ENCODE peak calls at places on chromosomes 5 and 9, in four cellular contexts. One of them, this sample, is unnamed.

GRCh38 chr5:168216989-168217388 is 74.5 kb upstream of the WWC1 start:
- DNase-seq in PC-3: no peak
- DNase-seq in GM23248: no peak
- DNase-seq in pancreas: no peak
- DNase-seq in this sample: no peak

GRCh38 chr9:137077010-137077747 is at the start of gene UAP1L1:
- DNase-seq in GM23248: peak; percentile 78
- DNase-seq in pancreas: peak; percentile 81
- DNase-seq in PC-3: peak; percentile 26
- DNase-seq in this sample: peak; percentile 90

GRCh38 chr9:120985759-120986353 is 59.3 kb upstream of the TRAF1 start:
- DNase-seq in PC-3: peak; percentile 75
- DNase-seq in pancreas: no peak
- DNase-seq in GM23248: peak; percentile 76
- DNase-seq in this sample: no peak

GRCh38 chr5:95940758-95941682 is 20.6 kb downstream of the ELL2 start:
- DNase-seq in PC-3: no peak
- DNase-seq in GM23248: no peak
- DNase-seq in pancreas: no peak
- DNase-seq in this sample: no peak

GRCh38 chr5:80192507-80193241 is 63.2 kb downstream of the SERINC5 start:
- DNase-seq in PC-3: no peak
- DNase-seq in pancreas: no peak
- DNase-seq in GM23248: peak; percentile 46
- DNase-seq in this sample: peak; percentile 15

GRCh38 chr5:39149966-39150365 is 69.4 kb downstream of the FYB1 start:
- DNase-seq in pancreas: no peak
- DNase-seq in GM23248: no peak
- DNase-seq in PC-3: no peak
- DNase-seq in this sample: no peak

GRCh38 chr9:130938652-130939404 is at the start of gene FIBCD1:
- DNase-seq in GM23248: peak; percentile 71
- DNase-seq in PC-3: peak; percentile 40
- DNase-seq in pancreas: peak; percentile 69
- DNase-seq in this sample: peak; percentile 51

GRCh38 chr5:92374859-92375258 is 991.7 kb upstream of the ARRDC3 start:
- DNase-seq in PC-3: no peak
- DNase-seq in pancreas: no peak
- DNase-seq in GM23248: no peak
- DNase-seq in this sample: no peak

GRCh38 chr9:134210908-134211810 is 46.8 kb upstream of the RNU6ATAC start:
- DNase-seq in GM23248: no peak
- DNase-seq in pancreas: peak; percentile 54
- DNase-seq in PC-3: no peak
- DNase-seq in this sample: peak; percentile 32

GRCh38 chr5:16160706-16161105 is 18.9 kb downstream of the MARCHF11 start:
- DNase-seq in GM23248: peak; percentile 84
- DNase-seq in pancreas: no peak
- DNase-seq in PC-3: peak; percentile 77
- DNase-seq in this sample: no peak

GRCh38 chr5:123089971-123090640 is 1.1 kb downstream of the PRDM6 start:
- DNase-seq in GM23248: peak; percentile 70
- DNase-seq in PC-3: no peak
- DNase-seq in pancreas: peak; percentile 76
- DNase-seq in this sample: peak; percentile 69
- H3K4me3 ChIP-seq in GM23248: peak overlapping the region; percentile 80
- H3K4me3 ChIP-seq in PC-3: peak overlapping the region; percentile 21
- H3K4me3 ChIP-seq in pancreas: peak overlapping the region; percentile 47
- H3K4me3 ChIP-seq in this sample: peak overlapping the region; percentile 53

DNA sequence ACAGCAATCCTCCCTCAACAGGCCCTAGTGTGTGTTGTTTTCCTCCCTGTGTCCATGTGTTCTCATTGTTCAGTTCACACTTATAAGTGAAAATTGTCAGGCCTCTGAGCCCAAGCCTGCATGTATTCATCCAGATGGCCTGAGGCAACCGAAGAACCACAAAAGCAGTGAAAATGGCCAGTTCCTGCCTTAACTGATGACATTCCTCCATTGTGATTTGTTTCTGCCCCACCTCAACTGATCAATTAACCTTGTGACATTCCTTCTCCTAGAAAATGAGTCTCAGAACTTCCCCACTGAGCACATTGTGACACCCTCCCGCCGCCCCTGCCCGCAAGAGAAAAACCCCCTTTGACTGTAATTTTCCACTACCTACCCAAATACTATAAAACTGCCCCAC is 17.4 kb upstream of the TRPC7 start:
- DNase-seq in pancreas: no peak
- DNase-seq in GM23248: no peak
- DNase-seq in PC-3: no peak
- DNase-seq in this sample: no peak
- H3K9me3 ChIP-seq in pancreas: no peaks in the 10 kb centered on the region
- H3K9me3 ChIP-seq in GM23248: no peaks in the 10 kb centered on the region
- H3K9me3 ChIP-seq in PC-3: no peaks in the 10 kb centered on the region
- H3K9me3 ChIP-seq in this sample: peaks cover 10% of the 10 kb centered on the region

GRCh38 chr9:127943011-127943662 is 5.5 kb upstream of the DPM2 start:
- DNase-seq in PC-3: no peak
- DNase-seq in pancreas: no peak
- DNase-seq in GM23248: no peak
- DNase-seq in this sample: no peak

GRCh38 chr9:127943746-127944145 is 6.1 kb upstream of the DPM2 start:
- DNase-seq in GM23248: peak; percentile 89
- DNase-seq in pancreas: peak; percentile 89
- DNase-seq in PC-3: peak; percentile 77
- DNase-seq in this sample: peak; percentile 66

GRCh38 chr9:127940598-127940997 is 2.9 kb upstream of the DPM2 start:
- DNase-seq in GM23248: no peak
- DNase-seq in PC-3: no peak
- DNase-seq in pancreas: no peak
- DNase-seq in this sample: no peak

GRCh38 chr9:127941062-127941925 is 3.6 kb upstream of the DPM2 start:
- DNase-seq in GM23248: no peak
- DNase-seq in pancreas: no peak
- DNase-seq in PC-3: no peak
- DNase-seq in this sample: no peak

DNA sequence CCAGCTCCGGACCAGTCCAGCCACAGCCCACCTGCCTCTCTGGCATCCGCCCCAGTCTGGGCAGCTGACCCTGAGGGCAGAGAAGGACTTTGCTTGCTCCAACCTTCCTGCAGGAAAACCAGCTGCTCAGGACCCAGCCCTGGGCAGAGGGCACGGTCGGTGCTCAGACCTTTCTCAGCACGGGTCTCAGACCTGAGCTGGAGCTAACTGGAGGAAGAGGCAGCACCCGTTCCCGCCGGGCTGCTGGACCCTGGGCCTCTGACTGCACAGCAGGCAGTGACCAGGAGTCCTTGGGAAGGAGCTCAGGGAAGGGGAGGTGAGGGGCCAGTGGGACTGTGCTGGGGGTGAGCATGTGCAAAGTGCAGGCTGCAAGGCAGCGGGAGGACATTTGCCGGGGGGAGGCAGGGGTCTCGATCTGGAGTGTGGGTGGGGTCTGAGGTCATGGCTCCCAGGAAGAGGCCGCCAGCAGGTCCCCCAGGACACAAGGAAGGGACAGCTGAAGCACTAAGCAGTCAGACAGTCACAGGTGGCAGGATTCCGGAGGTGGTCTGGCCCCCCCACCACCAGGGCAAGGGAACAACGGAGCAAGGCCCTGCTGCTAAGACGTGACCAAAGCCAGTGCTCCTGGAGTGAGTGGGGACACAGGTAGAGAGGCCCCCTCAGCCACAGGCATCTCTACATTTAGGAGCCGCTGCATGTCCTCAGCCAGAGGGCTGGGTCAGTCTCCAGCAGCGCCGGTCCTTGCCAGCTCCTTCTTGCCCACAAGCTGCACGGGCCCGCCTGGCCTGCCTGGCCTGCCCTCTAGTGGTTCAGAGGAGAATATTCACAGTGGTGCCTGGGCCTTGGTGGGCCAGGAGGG is 4.7 kb upstream of the DPM2 start:
- DNase-seq in GM23248: peak; percentile 86
- DNase-seq in PC-3: peak; percentile 51
- DNase-seq in pancreas: no peak
- DNase-seq in this sample: peak; percentile 66
- H3K36me3 ChIP-seq in GM23248: no peaks in the 10 kb centered on the region
- H3K36me3 ChIP-seq in PC-3: no peaks in the 10 kb centered on the region
- H3K36me3 ChIP-seq in pancreas: peaks cover 36% of the 10 kb centered on the region
- H3K36me3 ChIP-seq in this sample: peaks cover 39% of the 10 kb centered on the region

GRCh38 chr5:57531333-57531732 is 48.7 kb upstream of the ACTBL2 start:
- DNase-seq in pancreas: no peak
- DNase-seq in PC-3: no peak
- DNase-seq in GM23248: no peak
- DNase-seq in this sample: no peak
- H3K4me3 ChIP-seq in pancreas: no peak overlapping the region
- H3K4me3 ChIP-seq in PC-3: no peak overlapping the region
- H3K4me3 ChIP-seq in GM23248: no peak overlapping the region
- H3K4me3 ChIP-seq in this sample: no peak overlapping the region

DNA sequence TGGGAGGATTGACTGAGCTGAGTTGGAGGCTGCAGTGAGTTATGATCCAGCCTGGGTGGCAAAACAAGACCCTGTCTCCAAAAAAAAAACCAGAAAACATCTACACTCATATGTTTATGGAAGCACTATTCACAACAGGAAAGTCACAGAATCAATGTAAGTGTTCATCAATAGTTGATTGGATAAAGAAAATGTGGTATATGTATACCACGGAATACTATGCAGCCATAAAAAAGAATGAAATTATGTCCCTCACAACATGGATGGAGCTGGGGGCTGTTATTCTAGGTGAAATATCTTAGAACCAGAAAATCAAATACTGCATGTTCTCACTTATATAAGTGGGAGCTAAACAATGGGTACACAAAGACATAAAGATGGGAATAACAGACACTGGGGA is 2.8 kb upstream of the SLC25A2 start:
- DNase-seq in PC-3: no peak
- DNase-seq in GM23248: no peak
- DNase-seq in pancreas: no peak
- DNase-seq in this sample: no peak
- H3K9me3 ChIP-seq in PC-3: no peaks in the 10 kb centered on the region
- H3K9me3 ChIP-seq in GM23248: no peaks in the 10 kb centered on the region
- H3K9me3 ChIP-seq in pancreas: no peaks in the 10 kb centered on the region
- H3K9me3 ChIP-seq in this sample: peaks cover 4% of the 10 kb centered on the region

GRCh38 chr5:5229405-5229804 is 89.3 kb downstream of the ADAMTS16 start:
- DNase-seq in pancreas: no peak
- DNase-seq in PC-3: no peak
- DNase-seq in GM23248: no peak
- DNase-seq in this sample: peak; percentile 50
- H3K36me3 ChIP-seq in pancreas: no peaks in the 10 kb centered on the region
- H3K36me3 ChIP-seq in PC-3: no peaks in the 10 kb centered on the region
- H3K36me3 ChIP-seq in GM23248: no peaks in the 10 kb centered on the region
- H3K36me3 ChIP-seq in this sample: no peaks in the 10 kb centered on the region

GRCh38 chr5:181258576-181258975 is 2.4 kb downstream of the TRIM52 start:
- DNase-seq in GM23248: no peak
- DNase-seq in PC-3: no peak
- DNase-seq in pancreas: no peak
- DNase-seq in this sample: no peak
- H3K4me3 ChIP-seq in GM23248: peak overlapping the region; percentile 94
- H3K4me3 ChIP-seq in PC-3: peak overlapping the region; percentile 87
- H3K4me3 ChIP-seq in pancreas: peak overlapping the region; percentile 95
- H3K4me3 ChIP-seq in this sample: peak overlapping the region; percentile 99